ENCODE peak calls at places on chromosome 5, in ten cellular contexts. Y is ELR; O is sigmoid colon; R is central memory CD4-positive, alpha-beta T cell; J is H4; L is GDM1; I is T-helper 1 cell; F is NCI-H2029 treated with DMSO at 0.1 percent for 48 hours; W is HTR-8/SVneo; B is brain pericyte. D is an unnamed sample.

GRCh38 chr5:44821164-44821563 is 12.4 kb downstream of the MRPS30 start:
- DNase-seq in Y (no peak), O (no peak), R (no peak), J (no peak), L (no peak), I (no peak), F (no peak), W (no peak), B (no peak), D (no peak)

GRCh38 chr5:116571568-116572321 is 2.9 kb downstream of the SEMA6A start:
- DNase-seq in Y (no peak), O (no peak), R (no peak), J (no peak), L (no peak), I (no peak), F (no peak), W (no peak), B (no peak), D (no peak)

GRCh38 chr5:36222620-36223019 is 19.1 kb downstream of the NADK2 start:
- DNase-seq in Y (no peak), O (no peak), R (no peak), J (no peak), L (no peak), I (no peak), F (no peak), W (no peak), B (no peak), D (no peak)

GRCh38 chr5:173733065-173733824 is 116.8 kb upstream of the BOD1 start:
- DNase-seq in Y (no peak), O (no peak), R (no peak), J (no peak), L (no peak), I (no peak), F (no peak), W (no peak), B (no peak), D (no peak)

GRCh38 chr5:96861044-96861443 is 15.3 kb upstream of the ERAP2 start:
- DNase-seq in Y (no peak), O (no peak), R (no peak), J (no peak), L (no peak), I (no peak), F (no peak), W (no peak), B (no peak), D (no peak)

GRCh38 chr5:145752947-145753346 is 82.2 kb downstream of the PRELID2 start:
- DNase-seq in Y (peak), O (no peak), R (no peak), J (peak), L (no peak), I (no peak), F (no peak), W (no peak), B (peak), D (no peak)

GRCh38 chr5:75375414-75375813 is 38.4 kb downstream of the HMGCR start:
- DNase-seq in Y (no peak), O (no peak), R (no peak), J (no peak), L (no peak), I (no peak), F (no peak), W (no peak), B (no peak), D (no peak)

GRCh38 chr5:173911623-173912022 is 23.5 kb downstream of the CPEB4 start:
- DNase-seq in Y (no peak), O (no peak), R (no peak), J (no peak), L (no peak), I (no peak), F (no peak), W (no peak), B (no peak), D (no peak)

GRCh38 chr5:82991678-82992323 is 85.4 kb downstream of the TMEM167A start:
- DNase-seq in Y (peak), O (no peak), R (no peak), J (peak), L (peak), I (no peak), F (peak), W (peak), B (no peak), D (no peak)

GRCh38 chr5:179294891-179295777 is 50.1 kb downstream of the ADAMTS2 start:
- DNase-seq in Y (no peak), O (peak), R (no peak), J (no peak), L (no peak), I (no peak), F (no peak), W (no peak), B (no peak), D (no peak)

GRCh38 chr5:40220260-40220659 is 459.5 kb upstream of the PTGER4 start:
- DNase-seq in Y (no peak), O (no peak), R (no peak), J (no peak), L (no peak), I (no peak), F (no peak), W (no peak), B (no peak), D (no peak)

GRCh38 chr5:124725040-124725434 is 21.4 kb downstream of the ZNF608 start:
- DNase-seq in Y (no peak), O (no peak), R (no peak), J (no peak), L (no peak), I (no peak), F (no peak), W (no peak), B (no peak), D (no peak)

GRCh38 chr5:142235050-142235797 is 89.6 kb downstream of the SPRY4 start:
- DNase-seq in Y (peak), O (no peak), R (no peak), J (no peak), L (no peak), I (no peak), F (no peak), W (no peak), B (no peak), D (no peak)

GRCh38 chr5:172276214-172276613 is 7.3 kb downstream of the UBTD2 start:
- DNase-seq in Y (peak), O (no peak), R (no peak), J (peak), L (no peak), I (no peak), F (no peak), W (no peak), B (peak), D (no peak)

GRCh38 chr5:15807861-15808260 is 307.9 kb downstream of the FBXL7 start:
- DNase-seq in Y (peak), O (no peak), R (no peak), J (no peak), L (no peak), I (no peak), F (no peak), W (no peak), B (peak), D (no peak)

GRCh38 chr5:14357861-14358260 is 214.7 kb downstream of the TRIO start:
- DNase-seq in Y (no peak), O (no peak), R (no peak), J (no peak), L (no peak), I (no peak), F (no peak), W (no peak), B (no peak), D (no peak)

GRCh38 chr5:131541071-131541470 is 94.0 kb downstream of the RAPGEF6 start:
- DNase-seq in Y (no peak), O (no peak), R (no peak), J (no peak), L (no peak), I (no peak), F (peak), W (no peak), B (no peak), D (no peak)

GRCh38 chr5:7856855-7857254 is 5.9 kb upstream of the CFAP90 start:
- DNase-seq in Y (peak), O (no peak), R (peak), J (peak), L (peak), I (no peak), F (peak), W (peak), B (no peak), D (peak)

GRCh38 chr5:84085387-84086041 is 299.2 kb downstream of the EDIL3 start:
- DNase-seq in Y (no peak), O (no peak), R (no peak), J (no peak), L (no peak), I (no peak), F (no peak), W (no peak), B (no peak), D (no peak)

GRCh38 chr5:54993318-54993717 is 7.9 kb upstream of the ESM1 start:
- DNase-seq in Y (no peak), O (no peak), R (no peak), J (no peak), L (no peak), I (no peak), F (peak), W (no peak), B (no peak), D (no peak)

GRCh38 chr5:59709833-59710232 is 183.7 kb downstream of the PDE4D start:
- DNase-seq in Y (peak), O (peak), R (no peak), J (peak), L (no peak), I (no peak), F (no peak), W (no peak), B (no peak), D (no peak)

GRCh38 chr5:137560414-137560813 is 61.3 kb upstream of the SPOCK1 start:
- DNase-seq in Y (peak), O (no peak), R (no peak), J (no peak), L (no peak), I (no peak), F (no peak), W (no peak), B (no peak), D (no peak)

GRCh38 chr5:82802954-82803353 is 274.2 kb downstream of the TMEM167A start:
- DNase-seq in Y (no peak), O (no peak), R (no peak), J (no peak), L (no peak), I (no peak), F (no peak), W (no peak), B (no peak), D (no peak)

GRCh38 chr5:99104538-99105132 is 175.8 kb upstream of the CHD1 start:
- DNase-seq in Y (peak), O (no peak), R (peak), J (peak), L (no peak), I (no peak), F (peak), W (peak), B (no peak), D (no peak)

GRCh38 chr5:56302027-56302426 is 68.9 kb upstream of the ANKRD55 start:
- DNase-seq in Y (peak), O (no peak), R (no peak), J (peak), L (no peak), I (no peak), F (no peak), W (no peak), B (no peak), D (no peak)

GRCh38 chr5:102762095-102762534 is 7.0 kb downstream of the PAM start:
- DNase-seq in Y (peak), O (no peak), R (no peak), J (peak), L (no peak), I (no peak), F (peak), W (no peak), B (no peak), D (no peak)

GRCh38 chr5:180646289-180646962 is 3.0 kb downstream of the FLT4 start:
- DNase-seq in Y (no peak), O (no peak), R (no peak), J (no peak), L (no peak), I (no peak), F (no peak), W (no peak), B (no peak), D (no peak)

GRCh38 chr5:147396070-147396469 is 113.8 kb downstream of the DPYSL3 start:
- DNase-seq in Y (no peak), O (peak), R (no peak), J (no peak), L (no peak), I (no peak), F (no peak), W (no peak), B (no peak), D (no peak)

GRCh38 chr5:14521748-14522147 is 59.8 kb upstream of the OTULINL start:
- DNase-seq in Y (no peak), O (no peak), R (no peak), J (no peak), L (no peak), I (no peak), F (no peak), W (no peak), B (no peak), D (no peak)

D was measured in left lobe of liver.